ENCODE peak calls at places on chromosome 1, in ten cellular contexts. I, E, B, U, C, N, Y, W, M and G are unnamed samples.

GRCh38 chr1:88608139-88608943 is 75.7 kb upstream of the PKN2 start:
- DNase-seq in I (no peak), E (peak), B (no peak), U (no peak), C (no peak), N (peak), Y (no peak), W (no peak), M (peak), G (peak)

GRCh38 chr1:3989465-3989864 is 89.4 kb upstream of the C1orf174 start:
- DNase-seq in I (no peak), E (no peak), B (no peak), U (no peak), C (no peak), N (no peak), Y (no peak), W (no peak), M (no peak), G (no peak)

GRCh38 chr1:4110888-4111287 is 210.8 kb upstream of the C1orf174 start:
- DNase-seq in I (no peak), E (no peak), B (no peak), U (no peak), C (no peak), N (no peak), Y (no peak), W (no peak), M (no peak), G (no peak)

GRCh38 chr1:24551910-24552571 is 3.8 kb upstream of the NCMAP start:
- DNase-seq in I (no peak), E (no peak), B (no peak), U (no peak), C (no peak), N (no peak), Y (no peak), W (no peak), M (peak), G (no peak)

GRCh38 chr1:113242481-113242880 is 147.8 kb upstream of the MAGI3 start:
- DNase-seq in I (no peak), E (no peak), B (peak), U (no peak), C (no peak), N (no peak), Y (no peak), W (no peak), M (no peak), G (no peak)

GRCh38 chr1:43521078-43521477 is 9.6 kb upstream of the PTPRF start:
- DNase-seq in I (no peak), E (no peak), B (no peak), U (no peak), C (no peak), N (no peak), Y (no peak), W (no peak), M (no peak), G (no peak)

GRCh38 chr1:68100571-68100970 is 50.1 kb upstream of the DIRAS3 start:
- DNase-seq in I (no peak), E (no peak), B (no peak), U (no peak), C (no peak), N (no peak), Y (no peak), W (no peak), M (no peak), G (no peak)

GRCh38 chr1:8465692-8466091 is 147.8 kb downstream of the SLC45A1 start:
- DNase-seq in I (no peak), E (no peak), B (no peak), U (no peak), C (no peak), N (no peak), Y (no peak), W (no peak), M (no peak), G (no peak)

GRCh38 chr1:236868625-236869467 is 73.8 kb downstream of the MTR start:
- DNase-seq in I (no peak), E (peak), B (no peak), U (peak), C (peak), N (peak), Y (no peak), W (peak), M (peak), G (no peak)

GRCh38 chr1:226549937-226550670 is 1.5 kb downstream of the STUM start:
- DNase-seq in I (peak), E (peak), B (peak), U (peak), C (no peak), N (peak), Y (peak), W (no peak), M (peak), G (no peak)

GRCh38 chr1:86825294-86825693 is 88.6 kb downstream of the SELENOF start:
- DNase-seq in I (no peak), E (no peak), B (no peak), U (no peak), C (no peak), N (no peak), Y (no peak), W (no peak), M (no peak), G (no peak)